ENCODE peak calls at places on chromosomes 13 and 19, in six cellular contexts. Y is K562, H is stomach, I is suprapubic skin, S is H1, F is transverse colon. X is an unnamed sample.
A peak's percentile ranks its signal among the peaks of the same experiment; 100 is the strongest.

GRCh38 chr13:35768126-35768525 is 291.6 kb upstream of the MAB21L1 start:
- DNase-seq in Y (no peak), H (no peak), I (no peak), S (no peak), F (no peak), X (no peak)

GRCh38 chr13:37526710-37527446 is 71.7 kb downstream of the POSTN start:
- DNase-seq in Y (no peak), H (no peak), I (no peak), S (no peak), F (no peak), X (no peak)

GRCh38 chr13:40190656-40191100 is 475.8 kb downstream of the FOXO1 start:
- DNase-seq in Y (no peak), H (peak; percentile 50), I (no peak), S (no peak), F (peak; percentile 58), X (peak; percentile 52)

GRCh38 chr19:39154626-39155100 is 29.1 kb downstream of the PAK4 start:
- DNase-seq in Y (peak; percentile 81), H (peak; percentile 85), I (no peak), S (no peak), F (peak; percentile 67), X (peak; percentile 85)

GRCh38 chr13:32535748-32536147 is 2.8 kb downstream of the N4BP2L2 start:
- DNase-seq in Y (no peak), H (no peak), I (no peak), S (no peak), F (no peak), X (no peak)

GRCh38 chr19:7773841-7774240 is 10.8 kb downstream of the CLEC4M start:
- DNase-seq in Y (no peak), H (no peak), I (no peak), S (no peak), F (no peak), X (no peak)

GRCh38 chr19:2186071-2186846 is 22.5 kb downstream of the DOT1L start:
- DNase-seq in Y (no peak), H (peak; percentile 39), I (peak; percentile 88), S (no peak), F (peak; percentile 69), X (peak; percentile 83)

GRCh38 chr13:31674056-31674455 is 65.3 kb upstream of the RXFP2 start:
- DNase-seq in Y (no peak), H (no peak), I (no peak), S (no peak), F (no peak), X (no peak)

GRCh38 chr19:57002765-57003164 is 117.0 kb upstream of the USP29 start:
- DNase-seq in Y (no peak), H (no peak), I (no peak), S (no peak), F (no peak), X (no peak)

GRCh38 chr13:50334092-50334778 is 319.0 kb downstream of the KCNRG start:
- DNase-seq in Y (no peak), H (no peak), I (no peak), S (no peak), F (no peak), X (peak; percentile 30)

GRCh38 chr19:27889156-27889555 is 1323.8 kb downstream of the UQCRFS1 start:
- DNase-seq in Y (no peak), H (no peak), I (no peak), S (no peak), F (no peak), X (no peak)

GRCh38 chr13:94065741-94066140 is 413.7 kb downstream of the DCT start:
- DNase-seq in Y (no peak), H (no peak), I (no peak), S (no peak), F (no peak), X (no peak)

GRCh38 chr13:31200636-31200970 is 828 bp downstream of the B3GLCT start:
- DNase-seq in Y (peak; percentile 52), H (peak; percentile 50), I (peak; percentile 80), S (no peak), F (peak; percentile 63), X (peak; percentile 94)

GRCh38 chr19:49065905-49066512 is 1.4 kb upstream of the NTF4 start:
- DNase-seq in Y (no peak), H (no peak), I (no peak), S (no peak), F (no peak), X (no peak)
- TF ChIP-seq POLR2AphosphoS5 in Y (no peak), H (no peak), I (no peak), S (no peak), F (no peak), X (no peak)

GRCh38 chr13:112688560-112689497 is 1.0 kb upstream of the ATP11A start:
- DNase-seq in Y (peak; percentile 19), H (peak; percentile 40), I (peak; percentile 61), S (no peak), F (peak; percentile 29), X (peak; percentile 94)

GRCh38 chr13:112687836-112688559 is 1.8 kb upstream of the ATP11A start:
- DNase-seq in Y (no peak), H (peak; percentile 17), I (no peak), S (no peak), F (no peak), X (no peak)

GRCh38 chr13:112692104-112692503 is 2.3 kb downstream of the ATP11A start:
- DNase-seq in Y (no peak), H (peak; percentile 16), I (no peak), S (no peak), F (no peak), X (no peak)

GRCh38 chr13:112690242-112690943 is 555 bp downstream of the ATP11A start:
- DNase-seq in Y (peak; percentile 37), H (peak; percentile 46), I (peak; percentile 74), S (no peak), F (peak; percentile 38), X (no peak)

GRCh38 chr13:112689498-112690241 is at the start of gene ATP11A:
- DNase-seq in Y (peak; percentile 94), H (peak; percentile 92), I (peak; percentile 94), S (peak; percentile 25), F (peak; percentile 91), X (peak; percentile 98)
- TF ChIP-seq EP300 in Y (no peak), H (no peak), I (no peak), S (no peak), F (no peak), X (no peak)

GRCh38 chr13:51739403-51740112 is 64.4 kb downstream of the DHRS12 start:
- DNase-seq in Y (no peak), H (no peak), I (no peak), S (no peak), F (no peak), X (no peak)
- TF ChIP-seq POLR2AphosphoS5 in Y (no peak), H (peak; percentile 23), I (no peak), S (no peak), F (peak; percentile 32), X (no peak)

GRCh38 chr19:17215125-17215971 is at the start of gene USE1:
- DNase-seq in Y (peak; percentile 96), H (peak; percentile 93), I (peak; percentile 96), S (peak; percentile 80), F (peak; percentile 93), X (peak; percentile 93)
- TF ChIP-seq EP300 in Y (no peak), H (no peak), I (no peak), S (no peak), F (no peak), X (no peak)

GRCh38 chr13:43145556-43145955 is 122.2 kb downstream of the DNAJC15 start:
- DNase-seq in Y (no peak), H (no peak), I (no peak), S (no peak), F (no peak), X (no peak)

GRCh38 chr13:43136940-43137574 is 113.7 kb downstream of the DNAJC15 start:
- DNase-seq in Y (no peak), H (no peak), I (no peak), S (no peak), F (no peak), X (no peak)

GRCh38 chr13:43140985-43141384 is 117.6 kb downstream of the DNAJC15 start:
- DNase-seq in Y (no peak), H (no peak), I (no peak), S (no peak), F (no peak), X (no peak)

GRCh38 chr13:43143591-43143990 is 120.2 kb downstream of the DNAJC15 start:
- DNase-seq in Y (no peak), H (no peak), I (no peak), S (no peak), F (no peak), X (no peak)

DNA sequence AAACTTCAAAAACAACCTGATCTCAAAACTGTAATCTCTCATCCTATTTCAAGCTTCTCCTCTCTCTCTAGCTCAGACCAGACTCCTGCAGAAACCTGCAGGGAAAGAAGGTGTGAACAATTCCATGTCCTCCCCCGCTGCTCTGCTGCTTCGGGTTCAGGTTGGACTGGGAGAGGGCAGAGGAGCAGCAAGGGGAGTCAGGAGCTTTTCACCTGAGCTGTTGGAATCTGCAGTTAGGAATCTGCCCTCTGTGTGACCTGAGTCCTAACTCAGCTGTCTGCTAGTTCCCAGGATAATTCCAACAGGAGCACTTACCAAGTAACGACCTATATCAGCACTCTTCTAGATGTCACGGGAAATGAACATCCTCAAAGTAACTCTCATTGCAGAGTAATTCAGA is 118.3 kb downstream of the DNAJC15 start:
- DNase-seq in Y (no peak), H (no peak), I (no peak), S (no peak), F (no peak), X (no peak)
- TF ChIP-seq POLR2AphosphoS5 in Y (no peak), H (no peak), I (no peak), S (no peak), F (no peak), X (no peak)

GRCh38 chr19:36040495-36040894 is 7.8 kb upstream of the CLIP3 start:
- DNase-seq in Y (no peak), H (no peak), I (no peak), S (no peak), F (no peak), X (no peak)

GRCh38 chr19:36046443-36047050 is 7.5 kb downstream of the THAP8 start:
- DNase-seq in Y (no peak), H (no peak), I (no peak), S (no peak), F (no peak), X (no peak)

GRCh38 chr19:36043952-36044351 is 10.1 kb downstream of the THAP8 start:
- DNase-seq in Y (no peak), H (no peak), I (no peak), S (no peak), F (no peak), X (no peak)

GRCh38 chr19:36041831-36042230 is 9.2 kb upstream of the CLIP3 start:
- DNase-seq in Y (no peak), H (no peak), I (no peak), S (no peak), F (no peak), X (no peak)
- TF ChIP-seq EP300 in Y (no peak), H (no peak), I (no peak), S (no peak), F (no peak), X (no peak)